ENCODE peak calls at places on chromosomes 6 and 20, in four cellular contexts. One of them, this sample, is unnamed.

GRCh38 chr6:17349437-17349836 is 44.0 kb upstream of the CAP2 start:
- DNase-seq in HepG2: peak; percentile 10
- DNase-seq in K562: no peak
- DNase-seq in GM12878: no peak
- DNase-seq in this sample: no peak

GRCh38 chr6:166786704-166787293 is 159.7 kb upstream of the RPS6KA2 start:
- DNase-seq in HepG2: peak; percentile 81
- DNase-seq in K562: peak; percentile 60
- DNase-seq in GM12878: peak; percentile 21
- DNase-seq in this sample: peak; percentile 71

GRCh38 chr20:9508696-9509178 is 5.7 kb upstream of the LAMP5 start:
- DNase-seq in K562: no peak
- DNase-seq in HepG2: no peak
- DNase-seq in GM12878: no peak
- DNase-seq in this sample: no peak

GRCh38 chr6:30462482-30462881 is 26.8 kb upstream of the HLA-E start:
- DNase-seq in GM12878: no peak
- DNase-seq in K562: no peak
- DNase-seq in HepG2: no peak
- DNase-seq in this sample: no peak

GRCh38 chr6:21740719-21741118 is 147.2 kb downstream of the SOX4 start:
- DNase-seq in GM12878: no peak
- DNase-seq in K562: no peak
- DNase-seq in HepG2: no peak
- DNase-seq in this sample: no peak

GRCh38 chr6:30913721-30914075 is 340 bp upstream of the VARS2 start:
- DNase-seq in GM12878: no peak
- DNase-seq in HepG2: no peak
- DNase-seq in K562: no peak
- DNase-seq in this sample: no peak

GRCh38 chr20:62925420-62926228 is 681 bp downstream of the DIDO1 start:
- DNase-seq in HepG2: no peak
- DNase-seq in K562: no peak
- DNase-seq in GM12878: no peak
- DNase-seq in this sample: no peak

GRCh38 chr6:33018904-33019303 is 9.5 kb upstream of the HLA-DOA start:
- DNase-seq in K562: no peak
- DNase-seq in HepG2: no peak
- DNase-seq in GM12878: peak; percentile 38
- DNase-seq in this sample: no peak

GRCh38 chr6:5498579-5498899 is 237.2 kb downstream of the FARS2 start:
- DNase-seq in HepG2: no peak
- DNase-seq in GM12878: no peak
- DNase-seq in K562: no peak
- DNase-seq in this sample: no peak

GRCh38 chr20:46388201-46388836 is 18.1 kb downstream of the ELMO2 start:
- DNase-seq in HepG2: no peak
- DNase-seq in GM12878: no peak
- DNase-seq in K562: no peak
- DNase-seq in this sample: no peak

GRCh38 chr6:136521430-136521829 is 28.8 kb downstream of the MAP7 start:
- DNase-seq in GM12878: no peak
- DNase-seq in K562: no peak
- DNase-seq in HepG2: no peak
- DNase-seq in this sample: no peak

GRCh38 chr6:130632288-130632687 is 194.9 kb upstream of the SMLR1 start:
- DNase-seq in K562: no peak
- DNase-seq in HepG2: peak; percentile 7
- DNase-seq in GM12878: no peak
- DNase-seq in this sample: no peak

GRCh38 chr20:2042400-2042799 is 48.5 kb upstream of the PDYN start:
- DNase-seq in GM12878: no peak
- DNase-seq in K562: no peak
- DNase-seq in HepG2: no peak
- DNase-seq in this sample: no peak

GRCh38 chr6:30007132-30007764 is 53.8 kb upstream of the POLR1H start:
- DNase-seq in K562: no peak
- DNase-seq in HepG2: no peak
- DNase-seq in GM12878: no peak
- DNase-seq in this sample: no peak

DNA sequence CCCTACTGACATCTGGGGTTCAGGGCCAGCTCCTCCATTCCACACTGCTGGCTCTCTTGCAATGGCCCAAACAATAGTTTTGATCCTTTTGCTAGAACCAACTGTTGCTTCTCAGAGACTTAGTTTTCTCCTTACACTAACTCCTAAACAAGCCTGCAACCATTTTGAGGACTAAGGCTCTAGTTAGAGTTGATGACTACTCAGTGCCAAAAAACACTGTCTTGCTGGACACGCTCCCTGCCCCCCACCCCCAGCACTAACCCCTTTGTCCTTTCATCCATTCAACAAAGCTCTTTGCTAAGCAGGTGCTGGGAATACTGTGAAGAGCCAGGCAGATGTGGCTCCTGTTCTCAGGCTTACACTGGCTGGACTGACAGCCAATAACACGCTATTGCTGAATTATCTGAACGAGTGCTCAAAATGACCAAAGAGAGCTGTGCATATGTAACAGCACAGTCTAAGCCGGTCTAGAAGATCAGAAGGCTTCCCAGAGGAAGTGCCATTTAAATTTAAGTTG is 17.6 kb downstream of the GCLC start:
- DNase-seq in K562: no peak
- DNase-seq in HepG2: no peak
- DNase-seq in GM12878: no peak
- DNase-seq in this sample: no peak
- TF ChIP-seq BHLHE40 in K562: no peak
- TF ChIP-seq BHLHE40 in HepG2: no peak
- TF ChIP-seq BHLHE40 in GM12878: no peak
- TF ChIP-seq BHLHE40 in this sample: no peak

GRCh38 chr20:29298271-29298590 is 1959.2 kb upstream of the DEFB115 start:
- DNase-seq in HepG2: no peak
- DNase-seq in GM12878: no peak
- DNase-seq in K562: no peak
- DNase-seq in this sample: no peak
- TF ChIP-seq FOXM1 in HepG2: no peak
- TF ChIP-seq FOXM1 in GM12878: no peak
- TF ChIP-seq FOXM1 in K562: no peak
- TF ChIP-seq FOXM1 in this sample: no peak

DNA sequence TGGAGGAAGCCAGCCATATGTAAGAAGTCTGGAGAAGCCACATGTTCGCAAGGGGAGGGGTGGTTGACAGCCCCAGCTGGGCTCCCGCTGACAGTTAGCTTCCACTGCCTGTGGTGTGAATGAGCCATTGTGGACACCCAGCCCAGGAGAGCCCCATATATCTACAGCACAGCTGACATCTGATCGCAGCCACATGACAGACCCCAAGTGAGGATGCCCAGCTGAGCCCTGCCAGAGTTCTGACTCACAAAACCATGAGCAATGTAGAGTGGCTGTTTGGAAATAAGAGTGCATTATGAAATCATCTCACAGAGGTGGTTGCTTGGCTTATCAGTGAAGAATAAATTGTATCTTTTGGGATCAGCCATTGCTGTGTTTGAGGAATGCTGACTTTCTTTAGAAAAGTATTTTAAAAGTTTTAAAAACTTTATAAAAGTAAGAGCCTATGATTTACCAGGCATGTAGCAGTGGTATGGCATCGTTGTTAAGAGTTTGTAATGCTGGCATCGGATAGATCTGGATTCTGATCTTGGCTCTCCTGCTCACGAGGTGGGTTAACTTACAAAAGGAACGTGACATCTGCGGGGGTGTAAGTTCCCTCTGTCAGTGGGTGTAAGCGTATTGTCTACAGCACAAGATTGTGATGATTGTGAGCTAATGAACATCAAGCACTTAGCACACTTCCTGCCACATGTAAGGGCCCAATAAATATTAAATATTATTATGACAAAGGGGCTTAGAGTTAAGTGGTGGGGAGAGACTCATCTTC is 24.1 kb downstream of the CFAP61 start:
- DNase-seq in K562: no peak
- DNase-seq in HepG2: no peak
- DNase-seq in GM12878: no peak
- DNase-seq in this sample: no peak
- TF ChIP-seq TARDBP in K562: no peak
- TF ChIP-seq TARDBP in HepG2: no peak
- TF ChIP-seq TARDBP in GM12878: no peak
- TF ChIP-seq TARDBP in this sample: no peak

GRCh38 chr6:159852877-159853276 is 37.9 kb upstream of the MAS1 start:
- DNase-seq in GM12878: no peak
- DNase-seq in K562: no peak
- DNase-seq in HepG2: no peak
- DNase-seq in this sample: no peak

GRCh38 chr6:159862103-159862502 is 28.7 kb upstream of the MAS1 start:
- DNase-seq in GM12878: no peak
- DNase-seq in HepG2: no peak
- DNase-seq in K562: no peak
- DNase-seq in this sample: no peak

GRCh38 chr6:159853735-159854134 is 37.1 kb upstream of the MAS1 start:
- DNase-seq in K562: no peak
- DNase-seq in HepG2: no peak
- DNase-seq in GM12878: no peak
- DNase-seq in this sample: no peak

DNA sequence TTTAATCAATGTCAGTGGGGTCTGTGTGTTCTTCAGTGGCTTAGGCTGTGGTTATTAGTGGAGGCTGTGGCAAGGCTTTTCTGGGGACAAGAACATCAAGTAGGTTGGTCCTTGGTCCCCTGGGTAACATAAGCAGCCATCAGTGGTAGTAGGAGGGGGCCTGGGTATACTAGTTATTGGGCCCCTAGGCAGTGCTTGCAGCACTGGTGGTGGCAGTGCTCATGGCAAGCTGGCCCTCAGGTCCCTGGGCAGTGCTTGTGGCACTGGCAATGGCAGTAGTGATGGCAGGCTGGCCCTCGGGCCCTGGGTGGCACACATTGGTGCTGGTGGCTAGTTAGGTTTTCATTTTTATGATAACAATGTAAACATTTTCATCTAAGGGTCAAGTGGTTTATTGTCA is 32.5 kb upstream of the MAS1 start:
- DNase-seq in K562: no peak
- DNase-seq in GM12878: no peak
- DNase-seq in HepG2: no peak
- DNase-seq in this sample: no peak
- TF ChIP-seq BHLHE40 in K562: no peak
- TF ChIP-seq BHLHE40 in GM12878: no peak
- TF ChIP-seq BHLHE40 in HepG2: no peak
- TF ChIP-seq BHLHE40 in this sample: no peak

GRCh38 chr6:149289966-149290365 is 27.5 kb upstream of the TAB2 start:
- DNase-seq in K562: no peak
- DNase-seq in HepG2: no peak
- DNase-seq in GM12878: no peak
- DNase-seq in this sample: no peak
- TF ChIP-seq FOXM1 in K562: no peak
- TF ChIP-seq FOXM1 in HepG2: no peak
- TF ChIP-seq FOXM1 in GM12878: no peak
- TF ChIP-seq FOXM1 in this sample: no peak

GRCh38 chr20:57802877-57803717 is 93.3 kb upstream of the PMEPA1 start:
- DNase-seq in HepG2: no peak
- DNase-seq in GM12878: no peak
- DNase-seq in K562: no peak
- DNase-seq in this sample: no peak

GRCh38 chr20:57803718-57804005 is 93.8 kb upstream of the PMEPA1 start:
- DNase-seq in K562: no peak
- DNase-seq in GM12878: no peak
- DNase-seq in HepG2: no peak
- DNase-seq in this sample: no peak

GRCh38 chr20:57806476-57806875 is 96.7 kb upstream of the PMEPA1 start:
- DNase-seq in HepG2: no peak
- DNase-seq in GM12878: no peak
- DNase-seq in K562: no peak
- DNase-seq in this sample: no peak

GRCh38 chr20:57805784-57806183 is 96.0 kb upstream of the PMEPA1 start:
- DNase-seq in GM12878: no peak
- DNase-seq in K562: no peak
- DNase-seq in HepG2: no peak
- DNase-seq in this sample: no peak

DNA sequence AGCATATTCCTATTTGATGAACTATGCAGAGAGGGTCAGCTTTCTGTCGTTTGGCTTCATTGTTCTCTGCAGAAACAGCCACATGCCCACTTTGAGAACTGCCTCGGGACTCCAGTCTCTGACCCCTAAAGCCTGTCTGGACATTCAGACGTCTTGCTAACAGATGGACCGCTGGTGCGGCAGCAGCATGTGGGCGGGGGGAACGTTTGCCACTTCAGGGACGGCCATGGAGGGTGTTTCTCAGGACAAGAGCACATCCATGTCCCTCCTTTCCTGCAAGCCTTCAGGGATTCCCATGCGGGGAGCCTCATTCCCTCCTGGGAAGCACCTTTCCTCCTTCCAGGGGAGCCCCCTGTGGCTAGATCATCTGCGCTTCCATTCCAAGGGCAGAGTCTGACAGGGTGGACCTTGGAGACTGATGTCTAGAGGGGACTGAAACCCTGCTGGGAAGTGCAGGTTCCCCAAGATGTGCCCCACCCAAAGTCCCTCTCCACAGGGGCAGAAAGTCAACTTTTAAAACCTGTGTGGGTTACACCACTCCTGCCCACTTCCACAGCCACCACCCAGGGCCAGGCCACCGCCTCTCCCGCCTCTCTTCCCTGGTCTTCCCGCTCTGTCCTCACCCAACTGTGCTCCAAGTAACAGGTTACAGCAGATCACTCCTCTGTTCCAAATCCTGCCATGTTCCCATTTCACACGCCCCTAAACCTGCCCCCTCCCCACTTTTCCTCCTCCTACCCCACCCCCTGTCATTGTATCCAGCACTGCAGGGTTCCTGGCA is 94.8 kb upstream of the PMEPA1 start:
- DNase-seq in K562: no peak
- DNase-seq in GM12878: no peak
- DNase-seq in HepG2: no peak
- DNase-seq in this sample: no peak
- TF ChIP-seq TARDBP in K562: no peak
- TF ChIP-seq TARDBP in GM12878: no peak
- TF ChIP-seq TARDBP in HepG2: no peak
- TF ChIP-seq TARDBP in this sample: no peak

GRCh38 chr6:83098589-83098988 is 31.1 kb downstream of the DOP1A start:
- DNase-seq in HepG2: no peak
- DNase-seq in K562: no peak
- DNase-seq in GM12878: no peak
- DNase-seq in this sample: no peak

GRCh38 chr6:83092756-83093399 is 25.4 kb downstream of the DOP1A start:
- DNase-seq in K562: no peak
- DNase-seq in HepG2: no peak
- DNase-seq in GM12878: no peak
- DNase-seq in this sample: no peak

GRCh38 chr6:83097204-83097603 is 29.7 kb downstream of the DOP1A start:
- DNase-seq in K562: no peak
- DNase-seq in HepG2: no peak
- DNase-seq in GM12878: no peak
- DNase-seq in this sample: no peak

GRCh38 chr6:83097675-83098074 is 30.2 kb downstream of the DOP1A start:
- DNase-seq in GM12878: no peak
- DNase-seq in HepG2: no peak
- DNase-seq in K562: no peak
- DNase-seq in this sample: no peak

GRCh38 chr6:83096791-83097190 is 29.3 kb downstream of the DOP1A start:
- DNase-seq in HepG2: no peak
- DNase-seq in K562: no peak
- DNase-seq in GM12878: no peak
- DNase-seq in this sample: no peak
- TF ChIP-seq BHLHE40 in HepG2: no peak
- TF ChIP-seq BHLHE40 in K562: no peak
- TF ChIP-seq BHLHE40 in GM12878: no peak
- TF ChIP-seq BHLHE40 in this sample: no peak

GRCh38 chr20:36654506-36654905 is 8.5 kb upstream of the SLA2 start:
- DNase-seq in K562: no peak
- DNase-seq in HepG2: no peak
- DNase-seq in GM12878: no peak
- DNase-seq in this sample: no peak
- TF ChIP-seq FOXM1 in K562: no peak
- TF ChIP-seq FOXM1 in HepG2: no peak
- TF ChIP-seq FOXM1 in GM12878: no peak
- TF ChIP-seq FOXM1 in this sample: no peak

This sample was measured in HEK293T.